ENCODE peak calls at places on chromosomes 4 and X, in five cellular contexts. One of them, this sample, is unnamed.

GRCh38 chrX:30610050-30610449 is 32.5 kb upstream of the TASL start:
- DNase-seq in AG09309: no peak
- DNase-seq in HCT116: no peak
- DNase-seq in suprapubic skin: no peak
- DNase-seq in neural progenitor cell: no peak
- DNase-seq in this sample: no peak

GRCh38 chr4:5973033-5973432 is 45.2 kb downstream of the C4orf50 start:
- DNase-seq in AG09309: no peak
- DNase-seq in HCT116: no peak
- DNase-seq in suprapubic skin: no peak
- DNase-seq in neural progenitor cell: no peak
- DNase-seq in this sample: no peak

GRCh38 chrX:23503835-23504539 is 163.3 kb upstream of the PRDX4 start:
- DNase-seq in AG09309: peak
- DNase-seq in HCT116: peak
- DNase-seq in suprapubic skin: no peak
- DNase-seq in neural progenitor cell: no peak
- DNase-seq in this sample: peak

GRCh38 chrX:103584606-103585005 is 709 bp upstream of the TCEAL4 start:
- DNase-seq in AG09309: no peak
- DNase-seq in HCT116: no peak
- DNase-seq in suprapubic skin: no peak
- DNase-seq in neural progenitor cell: peak
- DNase-seq in this sample: no peak

GRCh38 chr4:156923525-156923924 is 48.1 kb downstream of the PDGFC start:
- DNase-seq in AG09309: no peak
- DNase-seq in HCT116: no peak
- DNase-seq in suprapubic skin: no peak
- DNase-seq in neural progenitor cell: no peak
- DNase-seq in this sample: no peak

GRCh38 chr4:152539556-152540292 is 3.8 kb upstream of the FBXW7 start:
- DNase-seq in AG09309: no peak
- DNase-seq in HCT116: no peak
- DNase-seq in suprapubic skin: no peak
- DNase-seq in neural progenitor cell: no peak
- DNase-seq in this sample: no peak

GRCh38 chr4:168846414-168846813 is 163.6 kb downstream of the CBR4 start:
- DNase-seq in AG09309: no peak
- DNase-seq in HCT116: no peak
- DNase-seq in suprapubic skin: no peak
- DNase-seq in neural progenitor cell: no peak
- DNase-seq in this sample: no peak

GRCh38 chr4:7027284-7027683 is 15.9 kb upstream of the TADA2B start:
- DNase-seq in AG09309: no peak
- DNase-seq in HCT116: no peak
- DNase-seq in suprapubic skin: no peak
- DNase-seq in neural progenitor cell: no peak
- DNase-seq in this sample: no peak

GRCh38 chrX:21374163-21374993 is at the start of gene CNKSR2:
- DNase-seq in AG09309: no peak
- DNase-seq in HCT116: no peak
- DNase-seq in suprapubic skin: peak
- DNase-seq in neural progenitor cell: peak
- DNase-seq in this sample: no peak

GRCh38 chr4:53713767-53714166 is 122.5 kb upstream of the LNX1 start:
- DNase-seq in AG09309: no peak
- DNase-seq in HCT116: no peak
- DNase-seq in suprapubic skin: no peak
- DNase-seq in neural progenitor cell: no peak
- DNase-seq in this sample: no peak

GRCh38 chr4:91280551-91281290 is 1023.0 kb upstream of the GRID2 start:
- DNase-seq in AG09309: no peak
- DNase-seq in HCT116: no peak
- DNase-seq in suprapubic skin: no peak
- DNase-seq in neural progenitor cell: no peak
- DNase-seq in this sample: no peak

GRCh38 chr4:3304831-3305609 is 12.2 kb downstream of the RGS12 start:
- DNase-seq in AG09309: no peak
- DNase-seq in HCT116: no peak
- DNase-seq in suprapubic skin: peak
- DNase-seq in neural progenitor cell: no peak
- DNase-seq in this sample: no peak

GRCh38 chr4:4541040-4541631 is 712 bp downstream of the STX18 start:
- DNase-seq in AG09309: no peak
- DNase-seq in HCT116: no peak
- DNase-seq in suprapubic skin: no peak
- DNase-seq in neural progenitor cell: no peak
- DNase-seq in this sample: peak

GRCh38 chr4:132230025-132230424 is 919.1 kb upstream of the PCDH10 start:
- DNase-seq in AG09309: no peak
- DNase-seq in HCT116: no peak
- DNase-seq in suprapubic skin: no peak
- DNase-seq in neural progenitor cell: no peak
- DNase-seq in this sample: no peak

GRCh38 chrX:150547511-150548115 is 20.8 kb upstream of the MTM1 start:
- DNase-seq in AG09309: no peak
- DNase-seq in HCT116: no peak
- DNase-seq in suprapubic skin: peak
- DNase-seq in neural progenitor cell: peak
- DNase-seq in this sample: peak

GRCh38 chr4:84691170-84691691 is 108.3 kb downstream of the CDS1 start:
- DNase-seq in AG09309: peak
- DNase-seq in HCT116: peak
- DNase-seq in suprapubic skin: no peak
- DNase-seq in neural progenitor cell: no peak
- DNase-seq in this sample: no peak

GRCh38 chr4:13851541-13851940 is 224.0 kb upstream of the BOD1L1 start:
- DNase-seq in AG09309: no peak
- DNase-seq in HCT116: no peak
- DNase-seq in suprapubic skin: no peak
- DNase-seq in neural progenitor cell: no peak
- DNase-seq in this sample: no peak

GRCh38 chr4:6573986-6574746 is 823 bp upstream of the MAN2B2 start:
- DNase-seq in AG09309: no peak
- DNase-seq in HCT116: no peak
- DNase-seq in suprapubic skin: no peak
- DNase-seq in neural progenitor cell: no peak
- DNase-seq in this sample: no peak

GRCh38 chrX:133638285-133638684 is 223.0 kb upstream of the GPC4 start:
- DNase-seq in AG09309: no peak
- DNase-seq in HCT116: no peak
- DNase-seq in suprapubic skin: no peak
- DNase-seq in neural progenitor cell: no peak
- DNase-seq in this sample: no peak

GRCh38 chrX:134642394-134642793 is 15.9 kb downstream of the PLAC1 start:
- DNase-seq in AG09309: no peak
- DNase-seq in HCT116: no peak
- DNase-seq in suprapubic skin: no peak
- DNase-seq in neural progenitor cell: no peak
- DNase-seq in this sample: no peak

GRCh38 chr4:146347822-146348221 is 133.5 kb downstream of the REELD1 start:
- DNase-seq in AG09309: no peak
- DNase-seq in HCT116: no peak
- DNase-seq in suprapubic skin: no peak
- DNase-seq in neural progenitor cell: no peak
- DNase-seq in this sample: no peak

GRCh38 chr4:133129237-133129636 is 19.9 kb upstream of the PCDH10 start:
- DNase-seq in AG09309: no peak
- DNase-seq in HCT116: no peak
- DNase-seq in suprapubic skin: no peak
- DNase-seq in neural progenitor cell: no peak
- DNase-seq in this sample: no peak

GRCh38 chr4:179843370-179843769 is 2399.8 kb upstream of the TENM3 start:
- DNase-seq in AG09309: no peak
- DNase-seq in HCT116: no peak
- DNase-seq in suprapubic skin: no peak
- DNase-seq in neural progenitor cell: peak
- DNase-seq in this sample: no peak

GRCh38 chr4:180081072-180081471 is 2162.1 kb upstream of the TENM3 start:
- DNase-seq in AG09309: no peak
- DNase-seq in HCT116: no peak
- DNase-seq in suprapubic skin: no peak
- DNase-seq in neural progenitor cell: no peak
- DNase-seq in this sample: no peak

GRCh38 chr4:23654791-23655190 is 235.1 kb downstream of the PPARGC1A start:
- DNase-seq in AG09309: no peak
- DNase-seq in HCT116: no peak
- DNase-seq in suprapubic skin: no peak
- DNase-seq in neural progenitor cell: no peak
- DNase-seq in this sample: no peak

GRCh38 chrX:146615807-146616206 is 193.8 kb upstream of the CXorf51B start:
- DNase-seq in AG09309: no peak
- DNase-seq in HCT116: no peak
- DNase-seq in suprapubic skin: no peak
- DNase-seq in neural progenitor cell: no peak
- DNase-seq in this sample: no peak

GRCh38 chr4:108991929-108992328 is 229.1 kb upstream of the ETNPPL start:
- DNase-seq in AG09309: peak
- DNase-seq in HCT116: no peak
- DNase-seq in suprapubic skin: no peak
- DNase-seq in neural progenitor cell: no peak
- DNase-seq in this sample: no peak

DNA sequence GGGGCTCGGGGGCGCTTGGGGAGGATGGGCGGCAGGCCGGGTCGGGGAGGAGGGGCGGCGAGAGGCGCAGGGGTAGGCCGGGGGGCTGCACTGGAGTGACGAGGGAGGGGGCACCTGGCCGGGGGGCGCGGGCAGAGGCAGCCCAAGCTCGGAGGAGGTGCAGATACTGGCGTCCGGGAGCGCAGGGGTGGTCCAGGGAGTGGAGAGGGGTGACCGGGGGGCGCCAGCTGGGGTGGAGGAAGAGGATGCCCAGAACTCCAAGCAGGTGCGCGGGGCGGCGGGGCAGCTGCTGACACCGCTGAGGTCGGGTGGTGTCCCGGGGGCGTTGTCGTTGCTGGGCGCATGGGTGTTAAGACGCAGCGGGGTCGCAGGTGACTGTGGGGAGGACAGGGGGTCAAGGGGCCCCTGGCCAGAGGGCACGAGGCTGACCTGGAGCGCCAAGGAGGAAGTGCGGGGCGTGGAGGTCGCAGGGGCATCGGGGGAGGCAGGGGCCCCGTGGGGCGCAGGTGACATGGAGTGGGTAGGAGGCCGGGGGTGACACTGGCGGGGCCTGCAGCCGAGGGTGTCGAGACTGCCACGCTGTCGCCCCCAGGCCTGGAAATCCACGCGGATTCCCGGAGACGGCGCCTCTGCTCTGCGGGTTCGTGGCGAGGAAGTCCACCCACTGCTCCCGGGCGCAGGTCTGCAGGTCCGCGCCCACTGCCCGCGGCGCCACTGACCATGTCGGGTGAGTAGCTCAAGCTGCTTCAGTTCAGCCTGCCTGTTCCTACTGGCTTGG is 928 bp downstream of the GYG2 start:
- DNase-seq in AG09309: no peak
- DNase-seq in HCT116: no peak
- DNase-seq in suprapubic skin: no peak
- DNase-seq in neural progenitor cell: peak
- DNase-seq in this sample: no peak
- H3K4me3 ChIP-seq in AG09309: peak
- H3K4me3 ChIP-seq in HCT116: no peak
- H3K4me3 ChIP-seq in suprapubic skin: peak
- H3K4me3 ChIP-seq in neural progenitor cell: peak
- H3K4me3 ChIP-seq in this sample: peak

DNA sequence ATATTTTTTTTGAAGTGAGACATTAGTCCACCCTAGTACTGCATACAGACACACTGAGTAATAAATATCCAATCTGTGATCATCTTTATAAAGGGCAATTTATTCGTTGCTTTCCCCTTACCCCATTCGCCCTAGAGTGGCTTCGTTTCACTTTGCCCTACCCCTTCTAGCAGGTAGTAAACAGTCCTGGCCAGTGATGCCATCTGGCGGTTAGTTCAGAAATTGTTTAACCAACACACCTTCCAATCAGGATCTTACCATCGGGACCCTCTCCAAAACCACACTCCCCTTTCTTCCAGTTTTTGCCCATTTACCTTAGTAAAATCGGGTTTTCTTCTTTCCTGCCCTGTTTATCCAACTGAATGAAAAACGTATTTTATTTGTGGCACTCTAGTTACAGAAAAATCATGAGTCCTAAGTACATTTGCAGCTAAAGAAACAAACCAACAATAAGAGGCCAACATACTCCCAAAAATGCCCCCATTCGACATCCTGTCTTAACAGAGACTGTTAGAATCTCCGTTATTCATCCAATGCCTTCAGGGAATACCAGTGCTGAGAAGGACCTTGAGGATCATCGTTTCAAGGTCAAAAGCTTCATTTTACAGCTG is 2.2 kb downstream of the PPA2 start:
- DNase-seq in AG09309: peak
- DNase-seq in HCT116: peak
- DNase-seq in suprapubic skin: peak
- DNase-seq in neural progenitor cell: peak
- DNase-seq in this sample: peak
- H3K4me3 ChIP-seq in AG09309: no peak
- H3K4me3 ChIP-seq in HCT116: peak
- H3K4me3 ChIP-seq in suprapubic skin: peak
- H3K4me3 ChIP-seq in neural progenitor cell: peak
- H3K4me3 ChIP-seq in this sample: peak

GRCh38 chrX:105823092-105823454 is 734 bp downstream of the NRK start:
- DNase-seq in AG09309: no peak
- DNase-seq in HCT116: no peak
- DNase-seq in suprapubic skin: no peak
- DNase-seq in neural progenitor cell: no peak
- DNase-seq in this sample: no peak
- H3K4me3 ChIP-seq in AG09309: no peak
- H3K4me3 ChIP-seq in HCT116: no peak
- H3K4me3 ChIP-seq in suprapubic skin: peak
- H3K4me3 ChIP-seq in neural progenitor cell: peak
- H3K4me3 ChIP-seq in this sample: no peak

DNA sequence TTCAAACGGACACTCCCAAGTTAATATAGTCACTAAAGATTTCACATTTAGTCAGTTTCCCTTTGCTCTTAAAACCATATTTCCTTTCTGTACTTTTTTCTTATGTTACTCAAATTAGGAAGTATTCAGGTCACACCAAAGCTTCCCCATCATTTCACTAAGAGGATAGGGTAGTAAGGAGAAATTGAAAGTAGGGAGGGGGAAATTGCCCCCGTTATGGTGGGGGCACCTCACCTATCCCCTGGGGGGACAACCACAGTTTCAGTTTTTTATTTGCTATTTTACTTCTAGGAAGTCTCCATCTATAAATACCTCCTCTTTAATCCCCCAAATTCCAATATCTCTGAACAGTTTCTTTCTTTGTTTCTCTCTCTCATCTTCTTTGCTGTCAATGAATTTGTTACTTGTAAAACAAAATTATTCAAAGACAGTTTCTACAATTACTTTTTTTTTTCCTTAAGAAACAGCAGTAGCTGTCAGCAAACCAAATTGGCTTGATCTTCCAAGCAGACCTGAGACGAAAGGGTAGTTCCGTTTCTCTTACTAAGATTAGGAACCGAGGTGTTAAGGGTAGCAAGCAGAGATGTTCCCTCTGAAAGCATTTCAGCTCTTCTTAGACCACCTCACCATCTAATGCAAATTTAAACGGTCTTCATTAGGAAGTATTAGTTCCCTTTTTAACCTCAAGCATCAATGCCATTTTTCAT is 160.2 kb upstream of the KLF3 start:
- DNase-seq in AG09309: no peak
- DNase-seq in HCT116: no peak
- DNase-seq in suprapubic skin: no peak
- DNase-seq in neural progenitor cell: no peak
- DNase-seq in this sample: no peak
- H3K4me3 ChIP-seq in AG09309: no peak
- H3K4me3 ChIP-seq in HCT116: no peak
- H3K4me3 ChIP-seq in suprapubic skin: no peak
- H3K4me3 ChIP-seq in neural progenitor cell: no peak
- H3K4me3 ChIP-seq in this sample: no peak